ENCODE peak calls at places on chromosomes 13 and 19, in five cellular contexts. X is HepG2, G is SK-N-SH, S is IMR-90, A is GM12878. V is an unnamed sample.

GRCh38 chr19:40921005-40921897 is 39.2 kb upstream of the CYP2A7 start:
- DNase-seq in X (peak; percentile 83), G (no peak), S (no peak), A (no peak), V (peak; percentile 49)

GRCh38 chr19:43700368-43701015 is 15.4 kb upstream of the IRGC start:
- DNase-seq in X (no peak), G (no peak), S (peak; percentile 84), A (no peak), V (no peak)

GRCh38 chr19:54418030-54418929 is 3.0 kb downstream of the TTYH1 start:
- DNase-seq in X (peak; percentile 50), G (no peak), S (peak; percentile 19), A (no peak), V (peak; percentile 13)

GRCh38 chr13:66673401-66673800 is 556.7 kb downstream of the PCDH9 start:
- DNase-seq in X (peak; percentile 0), G (no peak), S (peak; percentile 42), A (no peak), V (no peak)

GRCh38 chr19:15643387-15643786 is 2.7 kb downstream of the CYP4F3 start:
- DNase-seq in X (peak; percentile 72), G (no peak), S (no peak), A (no peak), V (no peak)

GRCh38 chr13:100156786-100157185 is 67.9 kb downstream of the PCCA start:
- DNase-seq in X (no peak), G (no peak), S (no peak), A (no peak), V (no peak)

GRCh38 chr19:46147166-46147740 is 785 bp upstream of the IGFL2 start:
- DNase-seq in X (no peak), G (no peak), S (no peak), A (no peak), V (no peak)

GRCh38 chr19:10625003-10625761 is at the start of gene SLC44A2:
- DNase-seq in X (no peak), G (peak; percentile 93), S (peak; percentile 35), A (no peak), V (no peak)

GRCh38 chr13:57630661-57631606 is 610 bp upstream of the PCDH17 start:
- DNase-seq in X (no peak), G (peak; percentile 51), S (no peak), A (no peak), V (no peak)

GRCh38 chr13:35763060-35763804 is 286.7 kb upstream of the MAB21L1 start:
- DNase-seq in X (no peak), G (no peak), S (no peak), A (no peak), V (no peak)

GRCh38 chr19:14434543-14435319 is 1.6 kb downstream of the PKN1 start:
- DNase-seq in X (peak; percentile 72), G (peak; percentile 79), S (peak; percentile 72), A (no peak), V (peak; percentile 68)

GRCh38 chr19:43662487-43662886 is 7.5 kb downstream of the PLAUR start:
- DNase-seq in X (peak; percentile 41), G (peak; percentile 36), S (no peak), A (no peak), V (no peak)

GRCh38 chr19:43532962-43533545 is at the start of gene ZNF575:
- DNase-seq in X (peak; percentile 61), G (peak; percentile 93), S (peak; percentile 95), A (peak; percentile 91), V (peak; percentile 91)

GRCh38 chr19:30001794-30002193 is 59.8 kb downstream of the URI1 start:
- DNase-seq in X (peak; percentile 3), G (no peak), S (peak; percentile 19), A (no peak), V (peak; percentile 7)

GRCh38 chr13:43319617-43320444 is 296.4 kb downstream of the DNAJC15 start:
- DNase-seq in X (peak; percentile 4), G (no peak), S (no peak), A (no peak), V (no peak)

GRCh38 chr13:34360702-34361101 is 542.8 kb downstream of the RFC3 start:
- DNase-seq in X (no peak), G (no peak), S (no peak), A (no peak), V (no peak)

GRCh38 chr13:48155850-48156249 is 60.9 kb upstream of the MED4 start:
- DNase-seq in X (no peak), G (no peak), S (peak; percentile 33), A (peak; percentile 24), V (no peak)

GRCh38 chr13:80132741-80133601 is 208.0 kb downstream of the SPRY2 start:
- DNase-seq in X (peak; percentile 0), G (peak; percentile 38), S (peak; percentile 62), A (no peak), V (no peak)

GRCh38 chr19:17424743-17425365 is 5.0 kb downstream of the MVB12A start:
- DNase-seq in X (no peak), G (peak; percentile 91), S (peak; percentile 23), A (no peak), V (peak; percentile 94)

GRCh38 chr13:106291006-106291405 is 244.5 kb downstream of the EFNB2 start:
- DNase-seq in X (no peak), G (no peak), S (peak; percentile 76), A (no peak), V (no peak)

GRCh38 chr13:32746474-32746873 is 160.2 kb downstream of the PDS5B start:
- DNase-seq in X (no peak), G (no peak), S (no peak), A (no peak), V (no peak)

GRCh38 chr13:32751340-32751739 is 165.1 kb downstream of the PDS5B start:
- DNase-seq in X (no peak), G (no peak), S (no peak), A (no peak), V (no peak)

GRCh38 chr13:32748305-32748704 is 162.1 kb downstream of the PDS5B start:
- DNase-seq in X (no peak), G (no peak), S (no peak), A (no peak), V (no peak)

GRCh38 chr13:32745509-32745908 is 159.3 kb downstream of the PDS5B start:
- DNase-seq in X (peak; percentile 10), G (no peak), S (no peak), A (no peak), V (no peak)
- TF ChIP-seq MXI1 in X (no peak), G (no peak), S (no peak), A (no peak), V (no peak)

DNA sequence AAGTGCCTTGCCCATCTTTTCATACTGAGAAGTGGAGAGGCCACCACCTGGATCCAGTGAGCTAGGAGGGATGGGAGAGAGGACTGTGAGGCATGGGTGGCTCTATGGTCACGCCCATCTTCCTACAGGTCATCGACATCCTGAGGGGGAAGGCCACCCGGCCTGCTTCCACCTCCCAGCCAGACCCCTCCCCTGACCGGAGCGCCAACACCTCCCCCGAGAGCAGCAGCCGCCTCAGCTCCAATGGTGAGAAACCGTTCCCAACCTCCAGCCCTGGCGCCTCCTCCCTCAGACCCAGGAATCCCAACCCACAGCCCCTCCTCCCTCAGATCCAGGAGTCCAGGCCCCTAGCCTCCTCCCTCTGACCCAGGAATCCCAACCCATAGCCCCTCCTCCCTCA is 10.1 kb downstream of the BCL3 start:
- DNase-seq in X (no peak), G (peak; percentile 45), S (no peak), A (no peak), V (peak; percentile 27)
- TF ChIP-seq MXI1 in X (no peak), G (no peak), S (no peak), A (no peak), V (no peak)

DNA sequence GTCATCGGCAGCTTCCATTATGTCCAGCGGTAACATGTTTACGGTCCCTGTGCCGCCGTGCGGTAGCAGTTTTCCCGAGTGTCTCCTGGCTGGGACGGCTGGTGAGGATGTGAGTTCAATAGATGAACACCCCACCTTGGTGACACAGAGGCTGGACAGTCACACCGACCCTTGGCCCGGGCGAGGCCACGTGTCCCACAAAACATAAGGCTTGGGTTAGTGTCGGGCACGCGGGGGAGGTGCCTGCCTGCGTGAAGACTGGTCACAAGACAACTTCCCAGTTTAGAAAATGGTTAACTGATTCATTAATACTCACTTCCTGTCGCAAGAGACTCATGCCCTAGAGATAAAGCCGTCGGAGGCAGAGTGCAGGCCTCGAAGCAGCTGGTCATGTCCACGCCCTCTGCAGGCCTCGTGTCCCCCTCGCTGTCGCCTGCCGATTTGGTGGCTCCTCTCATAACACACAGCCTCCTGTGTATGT is 17.2 kb downstream of the RASA3 start:
- DNase-seq in X (peak; percentile 33), G (no peak), S (peak; percentile 94), A (no peak), V (peak; percentile 45)
- TF ChIP-seq MXI1 in X (no peak), G (no peak), S (peak; percentile 58), A (no peak), V (no peak)

DNA sequence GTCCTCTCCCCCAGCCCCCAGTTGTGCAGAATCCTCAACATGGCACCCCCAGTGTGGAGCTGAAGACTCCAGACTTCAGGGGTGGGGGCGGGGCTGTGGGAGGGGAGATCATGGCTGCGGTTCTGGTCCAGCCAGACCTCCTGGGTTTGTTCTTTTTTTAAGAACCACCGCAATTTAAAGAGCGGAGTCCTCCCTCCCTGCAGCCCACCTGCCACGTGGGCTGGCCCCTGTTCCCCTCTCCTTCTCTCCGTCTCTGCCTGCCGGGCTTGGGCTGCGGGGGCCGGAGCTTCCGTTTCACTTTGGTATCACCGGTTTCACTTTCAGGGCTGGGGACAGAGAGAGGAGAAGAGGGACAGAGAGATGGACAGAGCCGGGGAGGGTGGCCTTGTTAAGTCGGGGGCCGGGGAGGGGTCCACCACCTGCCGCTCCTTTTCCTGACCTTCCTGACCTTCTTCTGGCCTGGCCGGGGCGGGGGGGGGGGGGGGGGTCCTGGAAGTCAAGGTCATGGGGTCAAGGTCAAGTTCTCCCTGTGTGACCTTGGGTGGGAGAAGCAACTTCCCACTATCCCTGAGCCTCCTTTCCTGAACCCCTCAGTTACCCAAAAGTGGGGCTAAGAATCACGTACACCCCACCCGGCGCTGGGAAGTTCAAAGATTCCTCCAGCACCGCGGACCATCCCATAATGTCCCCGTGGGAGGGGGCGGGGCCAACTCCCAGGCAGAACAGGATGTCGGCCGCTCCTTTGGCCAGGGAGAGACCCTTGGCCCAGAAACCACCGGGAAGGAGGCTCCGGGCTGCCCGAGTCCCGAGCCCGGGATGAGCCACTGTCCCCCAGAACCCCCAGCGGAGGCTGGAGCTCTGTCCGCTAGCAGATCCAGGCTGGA is 11.3 kb upstream of the ZBTB7A start:
- DNase-seq in X (no peak), G (no peak), S (no peak), A (no peak), V (peak; percentile 66)
- TF ChIP-seq MXI1 in X (no peak), G (no peak), S (no peak), A (peak; percentile 93), V (no peak)

DNA sequence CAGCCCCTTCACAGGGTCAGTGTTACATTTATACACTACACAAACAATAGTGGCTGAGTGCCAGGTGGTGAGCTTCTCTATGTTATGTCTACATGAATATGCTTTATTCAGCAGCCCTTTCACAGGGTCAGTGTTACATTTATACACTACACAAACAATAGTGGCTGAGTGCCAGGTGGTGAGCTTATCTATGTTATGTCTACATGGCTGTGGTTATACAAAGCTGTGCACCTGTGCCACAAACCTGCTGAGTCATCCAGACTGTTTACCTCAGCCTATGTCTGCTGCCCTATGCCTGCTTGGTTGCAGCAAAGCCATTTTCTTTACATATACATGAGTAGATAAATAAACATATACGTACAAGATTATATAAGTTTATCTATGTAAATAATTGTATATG is 76.5 kb downstream of the ZNF726 start:
- DNase-seq in X (peak; percentile 49), G (no peak), S (no peak), A (no peak), V (no peak)
- TF ChIP-seq MXI1 in X (no peak), G (no peak), S (no peak), A (no peak), V (no peak)

V was measured in K562.